ENCODE peak calls at places on chromosomes 1 and 21, in eight cellular contexts. K is fibroblast of mammary gland; H is PC-3; N is aorta; A is astrocyte of the cerebellum; G is HFFc6; Y is AML-193; D is CD8-positive, alpha-beta memory T cell. W is an unnamed sample.
A peak's percentile ranks its signal among the peaks of the same experiment; 100 is the strongest.

GRCh38 chr21:17758703-17759102 is 60.5 kb downstream of the C21orf91 start:
- DNase-seq in K (no peak), H (no peak), N (no peak), A (no peak), G (no peak), Y (no peak), D (no peak), W (no peak)

GRCh38 chr1:42178249-42178648 is 13.7 kb upstream of the GUCA2A start:
- DNase-seq in K (no peak), H (no peak), N (no peak), A (no peak), G (no peak), Y (no peak), D (no peak), W (peak; percentile 72)

GRCh38 chr1:64476251-64476952 is 6.5 kb downstream of the CACHD1 start:
- DNase-seq in K (peak; percentile 72), H (peak; percentile 29), N (no peak), A (no peak), G (peak; percentile 80), Y (no peak), D (no peak), W (peak; percentile 71)

GRCh38 chr1:241747992-241748391 is 95.9 kb downstream of the WDR64 start:
- DNase-seq in K (no peak), H (no peak), N (no peak), A (no peak), G (no peak), Y (no peak), D (no peak), W (no peak)

GRCh38 chr1:232011961-232012360 is 385.4 kb downstream of the DISC1 start:
- DNase-seq in K (peak; percentile 4), H (no peak), N (no peak), A (no peak), G (peak; percentile 19), Y (no peak), D (no peak), W (no peak)

GRCh38 chr1:6935379-6936307 is 150.4 kb downstream of the CAMTA1 start:
- DNase-seq in K (no peak), H (no peak), N (no peak), A (no peak), G (no peak), Y (no peak), D (no peak), W (no peak)

GRCh38 chr1:37673920-37674319 is 18.4 kb upstream of the CDCA8 start:
- DNase-seq in K (no peak), H (no peak), N (no peak), A (no peak), G (no peak), Y (no peak), D (peak; percentile 69), W (no peak)

GRCh38 chr1:174923820-174924219 is 75.9 kb upstream of the CACYBP start:
- DNase-seq in K (no peak), H (no peak), N (no peak), A (no peak), G (no peak), Y (no peak), D (no peak), W (no peak)